ENCODE peak calls at places on chromosome 20, in four cellular contexts. G is SK-N-MC, Y is stomach, L is SK-N-SH. O is an unnamed sample.
A peak's percentile ranks its signal among the peaks of the same experiment; 100 is the strongest.

GRCh38 chr20:41177636-41178035 is 40.3 kb downstream of the PLCG1 start:
- DNase-seq in L (no peak), Y (peak; percentile 22), G (no peak), O (peak; percentile 20)

GRCh38 chr20:39624316-39624715 is 662.2 kb downstream of the DHX35 start:
- DNase-seq in L (no peak), Y (no peak), G (no peak), O (no peak)

GRCh38 chr20:60214901-60215522 is 256.8 kb downstream of the CDH26 start:
- DNase-seq in L (peak; percentile 60), Y (no peak), G (no peak), O (no peak)

GRCh38 chr20:50359607-50360217 is 150.5 kb upstream of the PTPN1 start:
- DNase-seq in L (no peak), Y (no peak), G (no peak), O (no peak)

GRCh38 chr20:35144694-35145093 is 2.4 kb downstream of the EDEM2 start:
- DNase-seq in L (no peak), Y (no peak), G (no peak), O (no peak)

GRCh38 chr20:62167474-62167873 is 15.4 kb upstream of the MTG2 start:
- DNase-seq in G (no peak), Y (no peak), L (no peak), O (no peak)

GRCh38 chr20:56831795-56832194 is 202.7 kb downstream of the TFAP2C start:
- DNase-seq in G (no peak), Y (no peak), L (no peak), O (no peak)

GRCh38 chr20:33649201-33649631 is 12.9 kb upstream of the C20orf144 start:
- DNase-seq in L (peak; percentile 87), Y (peak; percentile 71), G (no peak), O (no peak)

GRCh38 chr20:17928633-17929311 is 39.8 kb downstream of the SNX5 start:
- DNase-seq in L (no peak), G (no peak), Y (peak; percentile 72), O (peak; percentile 59)

GRCh38 chr20:37697314-37697713 is 3.5 kb downstream of the CTNNBL1 start:
- DNase-seq in G (no peak), L (no peak), Y (no peak), O (no peak)

GRCh38 chr20:17505664-17506517 is 25.3 kb downstream of the BFSP1 start:
- DNase-seq in Y (no peak), G (no peak), L (no peak), O (no peak)

GRCh38 chr20:54078296-54078695 is 7.9 kb upstream of the BCAS1 start:
- DNase-seq in G (no peak), Y (no peak), L (no peak), O (no peak)
- TF ChIP-seq POLR2AphosphoS5 in G (no peak), Y (no peak), L (no peak), O (no peak)

GRCh38 chr20:3904224-3904623 is 15.0 kb downstream of the PANK2 start:
- DNase-seq in L (no peak), G (no peak), Y (no peak), O (no peak)

GRCh38 chr20:3901028-3901746 is 12.0 kb downstream of the PANK2 start:
- DNase-seq in L (no peak), Y (no peak), G (no peak), O (no peak)

GRCh38 chr20:3902041-3902440 is 12.9 kb downstream of the PANK2 start:
- DNase-seq in G (no peak), L (no peak), Y (no peak), O (no peak)

GRCh38 chr20:3900187-3900604 is 11.0 kb downstream of the PANK2 start:
- DNase-seq in L (no peak), G (no peak), Y (no peak), O (no peak)

GRCh38 chr20:3902446-3902845 is 13.3 kb downstream of the PANK2 start:
- DNase-seq in L (no peak), G (no peak), Y (no peak), O (no peak)
- H3K4me3 ChIP-seq in L (no peak overlapping the region), G (no peak overlapping the region), Y (no peak overlapping the region), O (no peak overlapping the region)

GRCh38 chr20:31746068-31746878 is 7.2 kb downstream of the TPX2 start:
- DNase-seq in L (no peak), G (no peak), Y (no peak), O (no peak)

GRCh38 chr20:31751126-31751525 is 12.0 kb downstream of the TPX2 start:
- DNase-seq in L (no peak), Y (no peak), G (no peak), O (no peak)

GRCh38 chr20:31749223-31749622 is 10.1 kb downstream of the TPX2 start:
- DNase-seq in L (no peak), Y (no peak), G (no peak), O (no peak)

GRCh38 chr20:31747640-31748039 is 8.6 kb downstream of the TPX2 start:
- DNase-seq in Y (no peak), L (peak; percentile 49), G (no peak), O (no peak)
- H3K27ac ChIP-seq in Y (no peak overlapping the region), L (peak overlapping the region; percentile 16), G (no peak overlapping the region), O (no peak overlapping the region)

GRCh38 chr20:4544765-4545164 is 176.9 kb upstream of the PRND start:
- DNase-seq in Y (no peak), L (no peak), G (no peak), O (no peak)
- TF ChIP-seq POLR2AphosphoS5 in Y (no peak), L (no peak), G (no peak), O (no peak)

DNA sequence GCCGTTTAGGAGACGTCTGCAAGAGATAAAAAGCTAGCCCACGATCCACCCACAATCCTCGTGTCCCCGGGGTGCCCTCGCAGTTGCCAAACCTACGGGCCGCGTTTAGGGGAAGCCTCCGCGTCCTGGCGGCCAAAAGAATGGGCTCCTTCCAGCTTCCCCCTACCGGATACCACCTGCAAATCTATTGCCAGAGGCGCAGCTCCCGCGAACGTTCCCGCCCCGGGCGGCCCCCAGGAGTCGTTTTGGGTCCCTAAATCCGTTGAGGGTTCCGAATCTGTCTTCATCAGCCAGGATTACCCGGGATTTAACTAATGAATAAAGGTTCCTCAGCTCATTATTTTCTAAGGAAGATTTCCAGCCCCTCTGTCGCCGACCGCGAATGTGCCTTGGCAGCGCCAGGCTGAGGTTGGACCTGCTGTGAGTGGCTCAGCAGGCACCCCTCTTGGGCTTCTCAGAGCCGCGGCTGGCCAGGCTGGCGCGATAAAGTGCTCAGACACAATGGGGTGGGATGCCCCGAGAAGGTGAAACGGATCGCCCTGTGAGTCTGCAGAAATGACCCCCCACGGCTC is 2.8 kb upstream of the VSX1 start:
- DNase-seq in G (no peak), Y (no peak), L (no peak), O (no peak)
- H3K4me3 ChIP-seq in G (no peak overlapping the region), Y (peak overlapping the region; percentile 38), L (no peak overlapping the region), O (no peak overlapping the region)

GRCh38 chr20:10762216-10762615 is 88.4 kb upstream of the JAG1 start:
- DNase-seq in Y (no peak), G (no peak), L (no peak), O (no peak)
- H3K27ac ChIP-seq in Y (no peak overlapping the region), G (no peak overlapping the region), L (no peak overlapping the region), O (no peak overlapping the region)

DNA sequence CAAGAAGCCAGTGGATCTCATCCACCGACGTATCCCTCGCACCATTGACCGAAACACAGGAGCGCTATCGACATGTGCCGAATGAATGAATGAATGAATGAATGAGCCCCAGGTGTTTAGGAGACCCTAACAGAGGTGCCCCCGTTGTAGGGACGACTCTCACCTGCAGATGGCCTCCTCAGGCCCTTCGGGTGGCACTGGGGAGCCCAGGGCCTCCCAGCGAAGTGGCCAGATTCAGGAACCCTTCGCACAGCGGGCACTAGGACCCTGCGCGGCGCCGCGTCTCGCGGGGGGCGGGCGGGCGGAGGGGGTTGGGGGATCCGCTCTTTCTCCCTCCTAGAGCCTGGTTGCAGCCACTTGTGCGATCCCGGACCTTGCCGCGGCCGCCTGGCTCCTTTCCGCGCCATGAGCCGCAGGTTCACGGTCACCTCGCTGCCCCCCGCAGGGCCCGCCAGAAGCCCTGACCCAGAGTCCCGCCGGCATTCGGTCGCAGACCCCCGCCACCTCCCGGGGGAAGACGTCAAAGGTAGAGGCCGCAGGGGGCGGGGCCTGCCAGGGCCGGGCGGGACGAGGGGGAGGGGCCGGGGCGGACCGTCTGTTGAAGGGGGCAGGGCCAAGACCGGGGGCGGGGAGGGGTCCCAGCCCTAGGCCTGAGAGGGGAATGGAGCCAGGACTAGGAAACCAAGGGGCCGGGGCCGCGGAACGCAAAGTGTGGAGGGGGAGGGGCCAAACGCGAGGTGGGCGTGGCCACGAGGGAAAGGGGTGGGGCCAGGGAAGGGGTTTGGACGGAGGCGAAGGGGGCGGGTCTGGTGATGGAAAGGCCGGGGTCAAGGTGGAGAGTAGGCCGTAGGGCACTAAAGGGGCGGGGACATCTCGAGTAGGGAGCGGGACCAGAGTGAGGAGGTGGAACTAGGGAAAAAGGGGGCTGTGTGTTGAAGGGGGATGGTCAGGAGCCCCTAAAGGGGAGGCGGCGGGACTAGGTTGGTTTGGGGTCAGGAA is 7.4 kb upstream of the SLC12A5 start:
- DNase-seq in Y (peak; percentile 39), G (no peak), L (peak; percentile 99), O (peak; percentile 46)
- TF ChIP-seq POLR2AphosphoS5 in Y (no peak), G (no peak), L (no peak), O (no peak)